ENCODE peak calls at places on chromosomes 1 and 21, in six cellular contexts. N, Y, O, E, W and R are unnamed samples.

GRCh38 chr1:185045793-185046441 is 559 bp downstream of the RNF2 start:
- DNase-seq in N (peak), Y (peak), O (peak), E (peak), W (no peak), R (no peak)

GRCh38 chr1:204080163-204080903 is 7.4 kb downstream of the SOX13 start:
- DNase-seq in N (peak), Y (peak), O (peak), E (peak), W (peak), R (peak)

GRCh38 chr1:156858959-156859522 is at the start of gene INSRR:
- DNase-seq in N (peak), Y (no peak), O (no peak), E (no peak), W (no peak), R (no peak)

GRCh38 chr1:119747451-119747850 is 21.3 kb downstream of the HMGCS2 start:
- DNase-seq in N (no peak), Y (peak), O (no peak), E (no peak), W (no peak), R (no peak)

GRCh38 chr21:44002511-44002910 is 9.6 kb upstream of the TRAPPC10 start:
- DNase-seq in N (no peak), Y (no peak), O (no peak), E (no peak), W (no peak), R (no peak)

GRCh38 chr1:30109853-30110252 is 613.5 kb downstream of the MATN1 start:
- DNase-seq in N (no peak), Y (peak), O (peak), E (no peak), W (no peak), R (no peak)

GRCh38 chr1:91613594-91613993 is 112.9 kb downstream of the CDC7 start:
- DNase-seq in N (no peak), Y (no peak), O (peak), E (peak), W (no peak), R (no peak)

GRCh38 chr1:57272150-57272549 is 151.7 kb downstream of the DAB1 start:
- DNase-seq in N (no peak), Y (no peak), O (no peak), E (no peak), W (no peak), R (no peak)

GRCh38 chr1:35737111-35737510 is 18.4 kb upstream of the C1orf216 start:
- DNase-seq in N (no peak), Y (no peak), O (no peak), E (no peak), W (no peak), R (no peak)

GRCh38 chr1:87478231-87478630 is 149.6 kb downstream of the LMO4 start:
- DNase-seq in N (peak), Y (no peak), O (peak), E (peak), W (no peak), R (peak)

GRCh38 chr1:155171836-155172731 is 1.0 kb downstream of the KRTCAP2 start:
- DNase-seq in N (no peak), Y (no peak), O (no peak), E (no peak), W (no peak), R (no peak)

GRCh38 chr1:116878804-116879477 is 30.8 kb upstream of the PTGFRN start:
- DNase-seq in N (peak), Y (peak), O (no peak), E (no peak), W (no peak), R (no peak)

GRCh38 chr1:169235568-169235967 is 129.1 kb downstream of the ATP1B1 start:
- DNase-seq in N (no peak), Y (no peak), O (no peak), E (no peak), W (no peak), R (no peak)
- TF ChIP-seq EP300 in N (no peak), Y (no peak), O (no peak), E (no peak), W (no peak), R (no peak)

DNA sequence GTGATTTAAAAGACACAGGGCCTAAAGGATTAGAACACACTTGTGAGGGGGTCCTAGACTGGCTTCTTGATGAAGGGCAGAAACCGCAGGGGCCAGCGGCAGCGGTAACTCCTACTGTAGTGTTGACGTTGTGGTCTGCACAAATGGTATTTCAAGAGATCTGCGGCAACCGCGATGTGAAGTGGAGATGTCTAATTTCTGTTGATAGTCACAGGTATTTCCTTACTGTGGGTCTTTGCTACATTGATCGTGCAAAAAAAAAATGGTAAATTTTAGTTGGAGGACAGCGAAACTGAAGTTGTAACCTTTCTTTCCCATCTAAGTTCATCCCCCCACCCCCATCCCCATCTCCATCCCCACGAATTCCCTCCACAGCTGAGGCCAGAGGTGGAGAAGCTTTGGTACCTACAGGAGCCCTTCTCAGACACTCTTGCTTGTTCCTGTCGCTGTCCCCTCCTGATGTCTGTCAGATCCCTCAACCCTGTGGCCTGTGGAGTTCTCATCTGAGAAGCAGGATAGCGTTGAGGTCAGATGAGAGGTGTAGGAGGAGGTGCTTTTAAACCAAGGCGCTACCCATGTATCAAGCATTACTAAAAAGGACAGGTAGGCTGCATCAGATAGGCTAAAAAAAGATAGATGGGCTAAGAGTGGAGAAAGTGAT is 638 bp downstream of the NTPCR start:
- DNase-seq in N (peak), Y (no peak), O (peak), E (peak), W (peak), R (no peak)
- TF ChIP-seq CTCF in N (no peak), Y (no peak), O (no peak), E (no peak), W (no peak), R (no peak)

GRCh38 chr1:74502858-74503257 is 9.6 kb downstream of the LRRC53 start:
- DNase-seq in N (no peak), Y (no peak), O (no peak), E (no peak), W (no peak), R (no peak)

GRCh38 chr1:74504125-74505065 is 8.0 kb downstream of the LRRC53 start:
- DNase-seq in N (peak), Y (no peak), O (peak), E (peak), W (peak), R (no peak)

GRCh38 chr1:74505889-74506288 is 6.5 kb downstream of the LRRC53 start:
- DNase-seq in N (no peak), Y (no peak), O (no peak), E (no peak), W (no peak), R (no peak)

GRCh38 chr1:74506311-74506710 is 6.1 kb downstream of the LRRC53 start:
- DNase-seq in N (no peak), Y (no peak), O (no peak), E (no peak), W (no peak), R (no peak)

GRCh38 chr1:74505133-74505532 is 7.3 kb downstream of the LRRC53 start:
- DNase-seq in N (no peak), Y (no peak), O (peak), E (no peak), W (no peak), R (no peak)
- TF ChIP-seq EP300 in N (no peak), Y (no peak), O (no peak), E (no peak), W (no peak), R (no peak)

DNA sequence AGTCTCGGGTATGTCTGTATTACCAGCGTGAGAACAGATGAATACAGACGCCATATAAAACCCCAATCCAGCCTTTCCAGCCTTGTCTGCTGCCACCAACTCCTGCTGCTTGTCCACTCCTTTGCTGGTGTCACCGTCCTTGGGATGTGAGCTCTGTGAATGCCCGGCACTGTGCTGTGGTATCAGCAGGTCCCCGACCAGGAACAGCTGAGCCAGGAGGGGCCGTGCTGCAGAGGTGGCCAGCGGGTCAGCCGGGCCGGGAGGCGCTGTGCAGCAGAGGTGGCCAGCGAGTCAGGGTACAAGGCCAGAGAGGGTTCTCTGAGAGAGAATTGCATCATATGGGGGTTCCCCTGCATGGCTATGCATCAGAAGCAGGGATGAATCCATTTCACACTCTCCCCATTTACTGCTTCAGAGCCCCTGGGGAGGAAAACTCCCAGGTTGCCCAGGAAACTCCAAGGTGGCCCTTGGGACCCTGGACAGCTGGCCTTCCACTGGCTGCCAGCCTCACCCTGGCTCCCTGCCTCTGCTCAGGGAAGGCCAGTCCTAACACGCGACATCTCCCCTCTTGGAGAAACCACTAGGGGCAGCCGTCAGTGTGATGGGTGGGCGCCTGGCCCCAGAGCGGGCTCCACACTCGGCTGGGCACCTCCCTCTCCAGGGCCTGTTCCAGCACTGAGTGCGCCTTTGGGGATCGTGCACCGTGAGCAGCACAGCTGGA is 122.4 kb upstream of the COL6A1 start:
- DNase-seq in N (no peak), Y (no peak), O (no peak), E (no peak), W (peak), R (no peak)
- TF ChIP-seq CTCF in N (no peak), Y (no peak), O (no peak), E (no peak), W (no peak), R (no peak)

GRCh38 chr1:45205910-45206721 is at the start of gene ZSWIM5:
- DNase-seq in N (peak), Y (peak), O (peak), E (peak), W (peak), R (peak)
- TF ChIP-seq EP300 in N (no peak), Y (no peak), O (no peak), E (no peak), W (peak), R (no peak)